ENCODE peak calls at places on chromosomes 16 and 17, in ten cellular contexts. One of them, this sample, is unnamed.

GRCh38 chr17:73801455-73802100 is 157.3 kb upstream of the SDK2 start:
- DNase-seq in NCI-H526 treated with DMSO at 0.1 percent for 48 hours: no peak
- DNase-seq in cortex of kidney: no peak
- DNase-seq in NCI-H187: no peak
- DNase-seq in NCI-H460: no peak
- DNase-seq in non-pigmented ciliary epithelial cell: no peak
- DNase-seq in activated CD4-positive, alpha-beta T cell treated with anti-CD3 and anti-CD28 coated beads for 36 hours: no peak
- DNase-seq in Kasumi-1: no peak
- DNase-seq in tibial nerve: no peak
- DNase-seq in psoas muscle: no peak
- DNase-seq in this sample: no peak

GRCh38 chr16:54066451-54067056 is 220.0 kb downstream of the IRX3 start:
- DNase-seq in NCI-H526 treated with DMSO at 0.1 percent for 48 hours: no peak
- DNase-seq in cortex of kidney: no peak
- DNase-seq in NCI-H187: no peak
- DNase-seq in NCI-H460: no peak
- DNase-seq in non-pigmented ciliary epithelial cell: no peak
- DNase-seq in activated CD4-positive, alpha-beta T cell treated with anti-CD3 and anti-CD28 coated beads for 36 hours: no peak
- DNase-seq in Kasumi-1: no peak
- DNase-seq in tibial nerve: no peak
- DNase-seq in psoas muscle: peak
- DNase-seq in this sample: no peak

GRCh38 chr17:34305606-34306005 is 13.6 kb upstream of the CCL8 start:
- DNase-seq in NCI-H526 treated with DMSO at 0.1 percent for 48 hours: no peak
- DNase-seq in cortex of kidney: no peak
- DNase-seq in NCI-H187: no peak
- DNase-seq in NCI-H460: no peak
- DNase-seq in non-pigmented ciliary epithelial cell: no peak
- DNase-seq in activated CD4-positive, alpha-beta T cell treated with anti-CD3 and anti-CD28 coated beads for 36 hours: no peak
- DNase-seq in Kasumi-1: no peak
- DNase-seq in tibial nerve: no peak
- DNase-seq in psoas muscle: no peak
- DNase-seq in this sample: no peak

GRCh38 chr17:72118588-72119279 is 2.1 kb upstream of the SOX9 start:
- DNase-seq in NCI-H526 treated with DMSO at 0.1 percent for 48 hours: peak
- DNase-seq in cortex of kidney: no peak
- DNase-seq in NCI-H187: peak
- DNase-seq in NCI-H460: peak
- DNase-seq in non-pigmented ciliary epithelial cell: no peak
- DNase-seq in activated CD4-positive, alpha-beta T cell treated with anti-CD3 and anti-CD28 coated beads for 36 hours: peak
- DNase-seq in Kasumi-1: peak
- DNase-seq in tibial nerve: peak
- DNase-seq in psoas muscle: peak
- DNase-seq in this sample: no peak

GRCh38 chr17:47797797-47798196 is 23.8 kb downstream of the OSBPL7 start:
- DNase-seq in NCI-H526 treated with DMSO at 0.1 percent for 48 hours: no peak
- DNase-seq in cortex of kidney: no peak
- DNase-seq in NCI-H187: no peak
- DNase-seq in NCI-H460: no peak
- DNase-seq in non-pigmented ciliary epithelial cell: no peak
- DNase-seq in activated CD4-positive, alpha-beta T cell treated with anti-CD3 and anti-CD28 coated beads for 36 hours: no peak
- DNase-seq in Kasumi-1: no peak
- DNase-seq in tibial nerve: no peak
- DNase-seq in psoas muscle: no peak
- DNase-seq in this sample: no peak

GRCh38 chr17:5561736-5562135 is 22.6 kb downstream of the NLRP1 start:
- DNase-seq in NCI-H526 treated with DMSO at 0.1 percent for 48 hours: no peak
- DNase-seq in cortex of kidney: no peak
- DNase-seq in NCI-H187: no peak
- DNase-seq in NCI-H460: no peak
- DNase-seq in non-pigmented ciliary epithelial cell: no peak
- DNase-seq in activated CD4-positive, alpha-beta T cell treated with anti-CD3 and anti-CD28 coated beads for 36 hours: no peak
- DNase-seq in Kasumi-1: no peak
- DNase-seq in tibial nerve: no peak
- DNase-seq in psoas muscle: no peak
- DNase-seq in this sample: no peak

GRCh38 chr16:50297301-50298074 is 31.1 kb downstream of the ADCY7 start:
- DNase-seq in NCI-H526 treated with DMSO at 0.1 percent for 48 hours: no peak
- DNase-seq in cortex of kidney: no peak
- DNase-seq in NCI-H187: no peak
- DNase-seq in NCI-H460: no peak
- DNase-seq in non-pigmented ciliary epithelial cell: no peak
- DNase-seq in activated CD4-positive, alpha-beta T cell treated with anti-CD3 and anti-CD28 coated beads for 36 hours: no peak
- DNase-seq in Kasumi-1: no peak
- DNase-seq in tibial nerve: no peak
- DNase-seq in psoas muscle: peak
- DNase-seq in this sample: no peak

GRCh38 chr16:86761117-86761971 is 183.0 kb downstream of the FOXL1 start:
- DNase-seq in NCI-H526 treated with DMSO at 0.1 percent for 48 hours: no peak
- DNase-seq in cortex of kidney: no peak
- DNase-seq in NCI-H187: no peak
- DNase-seq in NCI-H460: peak
- DNase-seq in non-pigmented ciliary epithelial cell: no peak
- DNase-seq in activated CD4-positive, alpha-beta T cell treated with anti-CD3 and anti-CD28 coated beads for 36 hours: peak
- DNase-seq in Kasumi-1: no peak
- DNase-seq in tibial nerve: peak
- DNase-seq in psoas muscle: peak
- DNase-seq in this sample: peak

GRCh38 chr16:70402916-70403659 is 35.8 kb downstream of the ST3GAL2 start:
- DNase-seq in NCI-H526 treated with DMSO at 0.1 percent for 48 hours: no peak
- DNase-seq in cortex of kidney: no peak
- DNase-seq in NCI-H187: no peak
- DNase-seq in NCI-H460: no peak
- DNase-seq in non-pigmented ciliary epithelial cell: no peak
- DNase-seq in activated CD4-positive, alpha-beta T cell treated with anti-CD3 and anti-CD28 coated beads for 36 hours: no peak
- DNase-seq in Kasumi-1: peak
- DNase-seq in tibial nerve: no peak
- DNase-seq in psoas muscle: no peak
- DNase-seq in this sample: no peak

GRCh38 chr17:73211745-73212144 is 18.9 kb downstream of the COG1 start:
- DNase-seq in NCI-H526 treated with DMSO at 0.1 percent for 48 hours: no peak
- DNase-seq in cortex of kidney: no peak
- DNase-seq in NCI-H187: no peak
- DNase-seq in NCI-H460: no peak
- DNase-seq in non-pigmented ciliary epithelial cell: no peak
- DNase-seq in activated CD4-positive, alpha-beta T cell treated with anti-CD3 and anti-CD28 coated beads for 36 hours: peak
- DNase-seq in Kasumi-1: no peak
- DNase-seq in tibial nerve: no peak
- DNase-seq in psoas muscle: no peak
- DNase-seq in this sample: peak

GRCh38 chr17:81471804-81472456 is 40.7 kb downstream of the ACTG1 start:
- DNase-seq in NCI-H526 treated with DMSO at 0.1 percent for 48 hours: no peak
- DNase-seq in cortex of kidney: no peak
- DNase-seq in NCI-H187: no peak
- DNase-seq in NCI-H460: no peak
- DNase-seq in non-pigmented ciliary epithelial cell: peak
- DNase-seq in activated CD4-positive, alpha-beta T cell treated with anti-CD3 and anti-CD28 coated beads for 36 hours: peak
- DNase-seq in Kasumi-1: no peak
- DNase-seq in tibial nerve: peak
- DNase-seq in psoas muscle: peak
- DNase-seq in this sample: peak

GRCh38 chr16:65538945-65539344 is 417.1 kb upstream of the CDH11 start:
- DNase-seq in NCI-H526 treated with DMSO at 0.1 percent for 48 hours: no peak
- DNase-seq in cortex of kidney: no peak
- DNase-seq in NCI-H187: no peak
- DNase-seq in NCI-H460: no peak
- DNase-seq in non-pigmented ciliary epithelial cell: no peak
- DNase-seq in activated CD4-positive, alpha-beta T cell treated with anti-CD3 and anti-CD28 coated beads for 36 hours: no peak
- DNase-seq in Kasumi-1: no peak
- DNase-seq in tibial nerve: no peak
- DNase-seq in psoas muscle: no peak
- DNase-seq in this sample: no peak

GRCh38 chr17:75842963-75843576 is 1.1 kb downstream of the UNC13D start:
- DNase-seq in NCI-H526 treated with DMSO at 0.1 percent for 48 hours: no peak
- DNase-seq in cortex of kidney: no peak
- DNase-seq in NCI-H187: no peak
- DNase-seq in NCI-H460: no peak
- DNase-seq in non-pigmented ciliary epithelial cell: no peak
- DNase-seq in activated CD4-positive, alpha-beta T cell treated with anti-CD3 and anti-CD28 coated beads for 36 hours: peak
- DNase-seq in Kasumi-1: no peak
- DNase-seq in tibial nerve: no peak
- DNase-seq in psoas muscle: no peak
- DNase-seq in this sample: no peak

GRCh38 chr17:35051183-35051578 is 12.3 kb downstream of the RFFL start:
- DNase-seq in NCI-H526 treated with DMSO at 0.1 percent for 48 hours: no peak
- DNase-seq in cortex of kidney: no peak
- DNase-seq in NCI-H187: no peak
- DNase-seq in NCI-H460: no peak
- DNase-seq in non-pigmented ciliary epithelial cell: no peak
- DNase-seq in activated CD4-positive, alpha-beta T cell treated with anti-CD3 and anti-CD28 coated beads for 36 hours: peak
- DNase-seq in Kasumi-1: peak
- DNase-seq in tibial nerve: peak
- DNase-seq in psoas muscle: no peak
- DNase-seq in this sample: no peak

GRCh38 chr16:70253291-70254094 is 1.8 kb upstream of the EXOSC6 start:
- DNase-seq in NCI-H526 treated with DMSO at 0.1 percent for 48 hours: no peak
- DNase-seq in cortex of kidney: no peak
- DNase-seq in NCI-H187: no peak
- DNase-seq in NCI-H460: peak
- DNase-seq in non-pigmented ciliary epithelial cell: no peak
- DNase-seq in activated CD4-positive, alpha-beta T cell treated with anti-CD3 and anti-CD28 coated beads for 36 hours: peak
- DNase-seq in Kasumi-1: peak
- DNase-seq in tibial nerve: peak
- DNase-seq in psoas muscle: peak
- DNase-seq in this sample: peak

GRCh38 chr16:86547286-86547685 is 7.7 kb downstream of the MTHFSD start:
- DNase-seq in NCI-H526 treated with DMSO at 0.1 percent for 48 hours: no peak
- DNase-seq in cortex of kidney: no peak
- DNase-seq in NCI-H187: no peak
- DNase-seq in NCI-H460: no peak
- DNase-seq in non-pigmented ciliary epithelial cell: no peak
- DNase-seq in activated CD4-positive, alpha-beta T cell treated with anti-CD3 and anti-CD28 coated beads for 36 hours: no peak
- DNase-seq in Kasumi-1: no peak
- DNase-seq in tibial nerve: no peak
- DNase-seq in psoas muscle: no peak
- DNase-seq in this sample: no peak

GRCh38 chr17:28227278-28228108 is 91.5 kb upstream of the TMEM97 start:
- DNase-seq in NCI-H526 treated with DMSO at 0.1 percent for 48 hours: peak
- DNase-seq in cortex of kidney: no peak
- DNase-seq in NCI-H187: peak
- DNase-seq in NCI-H460: peak
- DNase-seq in non-pigmented ciliary epithelial cell: no peak
- DNase-seq in activated CD4-positive, alpha-beta T cell treated with anti-CD3 and anti-CD28 coated beads for 36 hours: peak
- DNase-seq in Kasumi-1: no peak
- DNase-seq in tibial nerve: no peak
- DNase-seq in psoas muscle: no peak
- DNase-seq in this sample: no peak

GRCh38 chr17:50961282-50962220 is 95.4 kb upstream of the TOB1 start:
- DNase-seq in NCI-H526 treated with DMSO at 0.1 percent for 48 hours: no peak
- DNase-seq in cortex of kidney: no peak
- DNase-seq in NCI-H187: no peak
- DNase-seq in NCI-H460: no peak
- DNase-seq in non-pigmented ciliary epithelial cell: no peak
- DNase-seq in activated CD4-positive, alpha-beta T cell treated with anti-CD3 and anti-CD28 coated beads for 36 hours: no peak
- DNase-seq in Kasumi-1: no peak
- DNase-seq in tibial nerve: no peak
- DNase-seq in psoas muscle: no peak
- DNase-seq in this sample: no peak

GRCh38 chr16:79267781-79268180 is 332.8 kb downstream of the MAF start:
- DNase-seq in NCI-H526 treated with DMSO at 0.1 percent for 48 hours: no peak
- DNase-seq in cortex of kidney: no peak
- DNase-seq in NCI-H187: no peak
- DNase-seq in NCI-H460: no peak
- DNase-seq in non-pigmented ciliary epithelial cell: no peak
- DNase-seq in activated CD4-positive, alpha-beta T cell treated with anti-CD3 and anti-CD28 coated beads for 36 hours: peak
- DNase-seq in Kasumi-1: no peak
- DNase-seq in tibial nerve: no peak
- DNase-seq in psoas muscle: no peak
- DNase-seq in this sample: no peak

GRCh38 chr17:64090144-64090543 is 39.8 kb downstream of the ERN1 start:
- DNase-seq in NCI-H526 treated with DMSO at 0.1 percent for 48 hours: no peak
- DNase-seq in cortex of kidney: no peak
- DNase-seq in NCI-H187: no peak
- DNase-seq in NCI-H460: no peak
- DNase-seq in non-pigmented ciliary epithelial cell: no peak
- DNase-seq in activated CD4-positive, alpha-beta T cell treated with anti-CD3 and anti-CD28 coated beads for 36 hours: no peak
- DNase-seq in Kasumi-1: no peak
- DNase-seq in tibial nerve: no peak
- DNase-seq in psoas muscle: no peak
- DNase-seq in this sample: no peak

GRCh38 chr16:6300523-6300922 is 1032.1 kb upstream of the RBFOX1 start:
- DNase-seq in NCI-H526 treated with DMSO at 0.1 percent for 48 hours: no peak
- DNase-seq in cortex of kidney: no peak
- DNase-seq in NCI-H187: no peak
- DNase-seq in NCI-H460: no peak
- DNase-seq in non-pigmented ciliary epithelial cell: no peak
- DNase-seq in activated CD4-positive, alpha-beta T cell treated with anti-CD3 and anti-CD28 coated beads for 36 hours: no peak
- DNase-seq in Kasumi-1: no peak
- DNase-seq in tibial nerve: no peak
- DNase-seq in psoas muscle: no peak
- DNase-seq in this sample: no peak

GRCh38 chr16:79810449-79811189 is 210.1 kb upstream of the MAF start:
- DNase-seq in NCI-H526 treated with DMSO at 0.1 percent for 48 hours: no peak
- DNase-seq in cortex of kidney: no peak
- DNase-seq in NCI-H187: no peak
- DNase-seq in NCI-H460: no peak
- DNase-seq in non-pigmented ciliary epithelial cell: no peak
- DNase-seq in activated CD4-positive, alpha-beta T cell treated with anti-CD3 and anti-CD28 coated beads for 36 hours: no peak
- DNase-seq in Kasumi-1: no peak
- DNase-seq in tibial nerve: no peak
- DNase-seq in psoas muscle: no peak
- DNase-seq in this sample: no peak